ENCODE peak calls at places on chromosomes 11 and 22, in four cellular contexts. G is omental fat pad, K is neural progenitor cell, H is ELR. Z is an unnamed sample.

GRCh38 chr11:72436667-72437066 is 2.3 kb upstream of the CLPB start:
- DNase-seq in G (no peak), K (no peak), H (no peak), Z (no peak)

GRCh38 chr11:3008746-3009336 is 16.7 kb upstream of the NAP1L4 start:
- DNase-seq in G (no peak), K (no peak), H (no peak), Z (no peak)

GRCh38 chr22:49433044-49433443 is 394.6 kb downstream of the BRD1 start:
- DNase-seq in G (no peak), K (no peak), H (no peak), Z (no peak)

GRCh38 chr11:14644396-14645246 is 1.0 kb downstream of the PDE3B start:
- DNase-seq in G (no peak), K (peak; percentile 65), H (peak; percentile 5), Z (no peak)

GRCh38 chr22:29707471-29707870 is 12.3 kb upstream of the CABP7 start:
- DNase-seq in G (no peak), K (no peak), H (no peak), Z (no peak)

GRCh38 chr11:132402056-132402684 is 1031.8 kb downstream of the NTM start:
- DNase-seq in G (no peak), K (peak; percentile 80), H (peak; percentile 68), Z (no peak)

GRCh38 chr11:250740-251299 is 14.0 kb downstream of the PSMD13 start:
- DNase-seq in G (peak; percentile 35), K (peak; percentile 73), H (peak; percentile 55), Z (no peak)

GRCh38 chr11:824942-825341 is 2.8 kb upstream of the CRACR2B start:
- DNase-seq in G (no peak), K (no peak), H (no peak), Z (no peak)

GRCh38 chr11:61417670-61418069 is 12.1 kb downstream of the CPSF7 start:
- DNase-seq in G (no peak), K (no peak), H (no peak), Z (no peak)

GRCh38 chr22:46373838-46374662 is 38.5 kb downstream of the TRMU start:
- DNase-seq in G (no peak), K (no peak), H (no peak), Z (no peak)

GRCh38 chr11:1699771-1700170 is 2.8 kb downstream of the KRTAP5-6 start:
- DNase-seq in G (no peak), K (no peak), H (no peak), Z (no peak)

GRCh38 chr11:133078591-133079179 is 453.6 kb downstream of the OPCML start:
- DNase-seq in G (no peak), K (peak; percentile 78), H (peak; percentile 60), Z (no peak)

GRCh38 chr11:10407749-10408472 is 47.2 kb upstream of the AMPD3 start:
- DNase-seq in G (no peak), K (no peak), H (no peak), Z (no peak)

GRCh38 chr11:8389034-8389996 is 125.6 kb upstream of the LMO1 start:
- DNase-seq in G (no peak), K (peak; percentile 18), H (no peak), Z (no peak)

GRCh38 chr11:6410695-6411430 is 8.0 kb downstream of the APBB1 start:
- DNase-seq in G (no peak), K (no peak), H (no peak), Z (no peak)

GRCh38 chr22:45007247-45007945 is 2.4 kb downstream of the PHF21B start:
- DNase-seq in G (no peak), K (peak; percentile 96), H (no peak), Z (no peak)

GRCh38 chr11:46216040-46216764 is 61.3 kb upstream of the CREB3L1 start:
- DNase-seq in G (no peak), K (no peak), H (peak; percentile 24), Z (no peak)

GRCh38 chr22:46749682-46750529 is 11.9 kb upstream of the CERK start:
- DNase-seq in G (no peak), K (no peak), H (no peak), Z (no peak)

GRCh38 chr11:96869207-96869606 is 479.4 kb downstream of the JRKL start:
- DNase-seq in G (no peak), K (no peak), H (peak; percentile 27), Z (no peak)

GRCh38 chr11:120061761-120062560 is 76.0 kb downstream of the TRIM29 start:
- DNase-seq in G (no peak), K (peak; percentile 89), H (no peak), Z (no peak)

GRCh38 chr11:97110376-97110775 is 720.6 kb downstream of the JRKL start:
- DNase-seq in G (no peak), K (no peak), H (peak; percentile 39), Z (no peak)

GRCh38 chr11:122202161-122202950 is 86.3 kb upstream of the BLID start:
- DNase-seq in G (no peak), K (no peak), H (peak; percentile 85), Z (no peak)

GRCh38 chr22:30879398-30879797 is 89.2 kb downstream of the MORC2 start:
- DNase-seq in G (no peak), K (no peak), H (no peak), Z (no peak)

GRCh38 chr11:95415837-95416288 is 184.9 kb upstream of the SESN3 start:
- DNase-seq in G (no peak), K (no peak), H (no peak), Z (no peak)

GRCh38 chr11:86717817-86718501 is 45.5 kb upstream of the ME3 start:
- DNase-seq in G (no peak), K (no peak), H (no peak), Z (no peak)

GRCh38 chr11:16806791-16807190 is 68.3 kb downstream of the C11orf58 start:
- DNase-seq in G (no peak), K (no peak), H (no peak), Z (no peak)

GRCh38 chr22:43230983-43231723 is 44.2 kb upstream of the TTLL12 start:
- DNase-seq in G (peak; percentile 31), K (peak; percentile 89), H (peak; percentile 65), Z (no peak)

GRCh38 chr22:47197735-47198500 is 435.5 kb downstream of the TBC1D22A start:
- DNase-seq in G (peak; percentile 16), K (no peak), H (no peak), Z (no peak)

GRCh38 chr11:63505857-63506528 is at the start of gene LGALS12:
- DNase-seq in G (no peak), K (no peak), H (no peak), Z (no peak)

GRCh38 chr11:13984616-13985474 is 22.3 kb downstream of the SPON1 start:
- DNase-seq in G (no peak), K (no peak), H (peak; percentile 74), Z (no peak)

GRCh38 chr11:24155792-24156191 is 341.1 kb upstream of the LUZP2 start:
- DNase-seq in G (no peak), K (peak; percentile 37), H (peak; percentile 5), Z (no peak)

GRCh38 chr11:2516276-2517015 is 71.6 kb downstream of the KCNQ1 start:
- DNase-seq in G (peak; percentile 16), K (peak; percentile 1), H (no peak), Z (peak; percentile 4)

GRCh38 chr11:111260761-111261160 is 15.2 kb downstream of the POU2AF2 start:
- DNase-seq in G (no peak), K (no peak), H (no peak), Z (no peak)